ENCODE peak calls at places on chromosomes 13 and 19, in ten cellular contexts. One of them, this sample, is unnamed.

GRCh38 chr13:95896302-95896701 is 156.9 kb downstream of the UGGT2 start:
- DNase-seq in HCT116: no peak
- DNase-seq in left ventricle myocardium inferior: no peak
- DNase-seq in activated CD4-positive, alpha-beta T cell treated with anti-CD3 and anti-CD28 coated beads, Interleukin-2, amount 10 ng/mL, durations not matched to agents 7 days and 5 days: no peak
- DNase-seq in stimulated activated naive CD8-positive, alpha-beta T cell treated with anti-CD3 and anti-CD28 coated beads, Interleukin-15, Interleukin-2, amounts not matched to agents 100 U/mL and 50 U/mL, for 24 hours: no peak
- DNase-seq in germinal center: no peak
- DNase-seq in NCI-H774: no peak
- DNase-seq in choroid plexus epithelial cell: peak; percentile 67
- DNase-seq in PC-3: peak; percentile 50
- DNase-seq in RPMI8226: no peak
- DNase-seq in this sample: no peak

GRCh38 chr13:87777395-87777794 is 106.2 kb downstream of the SLITRK5 start:
- DNase-seq in activated CD4-positive, alpha-beta T cell treated with anti-CD3 and anti-CD28 coated beads, Interleukin-2, amount 10 ng/mL, durations not matched to agents 7 days and 5 days: no peak
- DNase-seq in stimulated activated naive CD8-positive, alpha-beta T cell treated with anti-CD3 and anti-CD28 coated beads, Interleukin-15, Interleukin-2, amounts not matched to agents 100 U/mL and 50 U/mL, for 24 hours: no peak
- DNase-seq in RPMI8226: peak; percentile 68
- DNase-seq in germinal center: no peak
- DNase-seq in choroid plexus epithelial cell: peak; percentile 13
- DNase-seq in left ventricle myocardium inferior: no peak
- DNase-seq in HCT116: no peak
- DNase-seq in NCI-H774: no peak
- DNase-seq in PC-3: peak; percentile 11
- DNase-seq in this sample: no peak

GRCh38 chr13:83515267-83515666 is 367.0 kb downstream of the SLITRK1 start:
- DNase-seq in left ventricle myocardium inferior: no peak
- DNase-seq in germinal center: no peak
- DNase-seq in PC-3: peak; percentile 67
- DNase-seq in stimulated activated naive CD8-positive, alpha-beta T cell treated with anti-CD3 and anti-CD28 coated beads, Interleukin-15, Interleukin-2, amounts not matched to agents 100 U/mL and 50 U/mL, for 24 hours: no peak
- DNase-seq in activated CD4-positive, alpha-beta T cell treated with anti-CD3 and anti-CD28 coated beads, Interleukin-2, amount 10 ng/mL, durations not matched to agents 7 days and 5 days: no peak
- DNase-seq in NCI-H774: no peak
- DNase-seq in RPMI8226: no peak
- DNase-seq in HCT116: no peak
- DNase-seq in choroid plexus epithelial cell: peak; percentile 74
- DNase-seq in this sample: peak; percentile 74

GRCh38 chr19:8526345-8527062 is 12.5 kb upstream of the ZNF414 start:
- DNase-seq in activated CD4-positive, alpha-beta T cell treated with anti-CD3 and anti-CD28 coated beads, Interleukin-2, amount 10 ng/mL, durations not matched to agents 7 days and 5 days: no peak
- DNase-seq in NCI-H774: peak; percentile 70
- DNase-seq in left ventricle myocardium inferior: peak; percentile 90
- DNase-seq in germinal center: no peak
- DNase-seq in HCT116: peak; percentile 75
- DNase-seq in RPMI8226: no peak
- DNase-seq in stimulated activated naive CD8-positive, alpha-beta T cell treated with anti-CD3 and anti-CD28 coated beads, Interleukin-15, Interleukin-2, amounts not matched to agents 100 U/mL and 50 U/mL, for 24 hours: no peak
- DNase-seq in choroid plexus epithelial cell: peak; percentile 93
- DNase-seq in PC-3: peak; percentile 95
- DNase-seq in this sample: peak; percentile 98

GRCh38 chr19:5314012-5314906 is 26.4 kb downstream of the PTPRS start:
- DNase-seq in RPMI8226: peak; percentile 47
- DNase-seq in left ventricle myocardium inferior: no peak
- DNase-seq in germinal center: no peak
- DNase-seq in choroid plexus epithelial cell: peak; percentile 26
- DNase-seq in NCI-H774: no peak
- DNase-seq in HCT116: no peak
- DNase-seq in PC-3: no peak
- DNase-seq in stimulated activated naive CD8-positive, alpha-beta T cell treated with anti-CD3 and anti-CD28 coated beads, Interleukin-15, Interleukin-2, amounts not matched to agents 100 U/mL and 50 U/mL, for 24 hours: no peak
- DNase-seq in activated CD4-positive, alpha-beta T cell treated with anti-CD3 and anti-CD28 coated beads, Interleukin-2, amount 10 ng/mL, durations not matched to agents 7 days and 5 days: no peak
- DNase-seq in this sample: peak; percentile 42

GRCh38 chr13:42181381-42181953 is 90.5 kb upstream of the AKAP11 start:
- DNase-seq in choroid plexus epithelial cell: peak; percentile 41
- DNase-seq in HCT116: no peak
- DNase-seq in left ventricle myocardium inferior: no peak
- DNase-seq in NCI-H774: no peak
- DNase-seq in PC-3: no peak
- DNase-seq in RPMI8226: no peak
- DNase-seq in germinal center: no peak
- DNase-seq in stimulated activated naive CD8-positive, alpha-beta T cell treated with anti-CD3 and anti-CD28 coated beads, Interleukin-15, Interleukin-2, amounts not matched to agents 100 U/mL and 50 U/mL, for 24 hours: no peak
- DNase-seq in activated CD4-positive, alpha-beta T cell treated with anti-CD3 and anti-CD28 coated beads, Interleukin-2, amount 10 ng/mL, durations not matched to agents 7 days and 5 days: no peak
- DNase-seq in this sample: no peak

GRCh38 chr19:21688464-21688863 is 78.9 kb downstream of the ZNF100 start:
- DNase-seq in HCT116: no peak
- DNase-seq in RPMI8226: no peak
- DNase-seq in germinal center: no peak
- DNase-seq in NCI-H774: no peak
- DNase-seq in left ventricle myocardium inferior: no peak
- DNase-seq in activated CD4-positive, alpha-beta T cell treated with anti-CD3 and anti-CD28 coated beads, Interleukin-2, amount 10 ng/mL, durations not matched to agents 7 days and 5 days: no peak
- DNase-seq in stimulated activated naive CD8-positive, alpha-beta T cell treated with anti-CD3 and anti-CD28 coated beads, Interleukin-15, Interleukin-2, amounts not matched to agents 100 U/mL and 50 U/mL, for 24 hours: no peak
- DNase-seq in choroid plexus epithelial cell: no peak
- DNase-seq in PC-3: no peak
- DNase-seq in this sample: no peak

GRCh38 chr19:8306235-8307054 is 1.7 kb downstream of the CD320 start:
- DNase-seq in choroid plexus epithelial cell: no peak
- DNase-seq in left ventricle myocardium inferior: no peak
- DNase-seq in NCI-H774: no peak
- DNase-seq in PC-3: no peak
- DNase-seq in activated CD4-positive, alpha-beta T cell treated with anti-CD3 and anti-CD28 coated beads, Interleukin-2, amount 10 ng/mL, durations not matched to agents 7 days and 5 days: peak; percentile 5
- DNase-seq in HCT116: no peak
- DNase-seq in stimulated activated naive CD8-positive, alpha-beta T cell treated with anti-CD3 and anti-CD28 coated beads, Interleukin-15, Interleukin-2, amounts not matched to agents 100 U/mL and 50 U/mL, for 24 hours: peak; percentile 5
- DNase-seq in germinal center: no peak
- DNase-seq in RPMI8226: no peak
- DNase-seq in this sample: no peak

GRCh38 chr19:3857449-3858003 is 11.3 kb downstream of the ZFR2 start:
- DNase-seq in RPMI8226: peak; percentile 70
- DNase-seq in stimulated activated naive CD8-positive, alpha-beta T cell treated with anti-CD3 and anti-CD28 coated beads, Interleukin-15, Interleukin-2, amounts not matched to agents 100 U/mL and 50 U/mL, for 24 hours: no peak
- DNase-seq in left ventricle myocardium inferior: no peak
- DNase-seq in HCT116: no peak
- DNase-seq in activated CD4-positive, alpha-beta T cell treated with anti-CD3 and anti-CD28 coated beads, Interleukin-2, amount 10 ng/mL, durations not matched to agents 7 days and 5 days: no peak
- DNase-seq in PC-3: no peak
- DNase-seq in choroid plexus epithelial cell: peak; percentile 21
- DNase-seq in NCI-H774: peak; percentile 69
- DNase-seq in germinal center: peak; percentile 84
- DNase-seq in this sample: no peak

GRCh38 chr13:77637583-77637982 is 59.9 kb upstream of the SLAIN1 start:
- DNase-seq in choroid plexus epithelial cell: no peak
- DNase-seq in stimulated activated naive CD8-positive, alpha-beta T cell treated with anti-CD3 and anti-CD28 coated beads, Interleukin-15, Interleukin-2, amounts not matched to agents 100 U/mL and 50 U/mL, for 24 hours: no peak
- DNase-seq in RPMI8226: no peak
- DNase-seq in germinal center: no peak
- DNase-seq in HCT116: no peak
- DNase-seq in activated CD4-positive, alpha-beta T cell treated with anti-CD3 and anti-CD28 coated beads, Interleukin-2, amount 10 ng/mL, durations not matched to agents 7 days and 5 days: no peak
- DNase-seq in left ventricle myocardium inferior: no peak
- DNase-seq in PC-3: no peak
- DNase-seq in NCI-H774: no peak
- DNase-seq in this sample: no peak

GRCh38 chr13:31172535-31172934 is 10.8 kb upstream of the HSPH1 start:
- DNase-seq in activated CD4-positive, alpha-beta T cell treated with anti-CD3 and anti-CD28 coated beads, Interleukin-2, amount 10 ng/mL, durations not matched to agents 7 days and 5 days: no peak
- DNase-seq in NCI-H774: no peak
- DNase-seq in germinal center: no peak
- DNase-seq in PC-3: peak; percentile 96
- DNase-seq in choroid plexus epithelial cell: peak; percentile 91
- DNase-seq in HCT116: peak; percentile 31
- DNase-seq in left ventricle myocardium inferior: no peak
- DNase-seq in RPMI8226: no peak
- DNase-seq in stimulated activated naive CD8-positive, alpha-beta T cell treated with anti-CD3 and anti-CD28 coated beads, Interleukin-15, Interleukin-2, amounts not matched to agents 100 U/mL and 50 U/mL, for 24 hours: no peak
- DNase-seq in this sample: peak; percentile 82

GRCh38 chr13:73428137-73428536 is 369.3 kb downstream of the KLF5 start:
- DNase-seq in activated CD4-positive, alpha-beta T cell treated with anti-CD3 and anti-CD28 coated beads, Interleukin-2, amount 10 ng/mL, durations not matched to agents 7 days and 5 days: no peak
- DNase-seq in stimulated activated naive CD8-positive, alpha-beta T cell treated with anti-CD3 and anti-CD28 coated beads, Interleukin-15, Interleukin-2, amounts not matched to agents 100 U/mL and 50 U/mL, for 24 hours: no peak
- DNase-seq in germinal center: no peak
- DNase-seq in left ventricle myocardium inferior: no peak
- DNase-seq in HCT116: peak; percentile 81
- DNase-seq in NCI-H774: no peak
- DNase-seq in PC-3: peak; percentile 84
- DNase-seq in RPMI8226: no peak
- DNase-seq in choroid plexus epithelial cell: peak; percentile 83
- DNase-seq in this sample: peak; percentile 52

GRCh38 chr19:41023193-41023592 is 32.1 kb downstream of the CYP2B6 start:
- DNase-seq in RPMI8226: no peak
- DNase-seq in NCI-H774: no peak
- DNase-seq in activated CD4-positive, alpha-beta T cell treated with anti-CD3 and anti-CD28 coated beads, Interleukin-2, amount 10 ng/mL, durations not matched to agents 7 days and 5 days: no peak
- DNase-seq in left ventricle myocardium inferior: no peak
- DNase-seq in PC-3: no peak
- DNase-seq in stimulated activated naive CD8-positive, alpha-beta T cell treated with anti-CD3 and anti-CD28 coated beads, Interleukin-15, Interleukin-2, amounts not matched to agents 100 U/mL and 50 U/mL, for 24 hours: no peak
- DNase-seq in germinal center: no peak
- DNase-seq in HCT116: no peak
- DNase-seq in choroid plexus epithelial cell: no peak
- DNase-seq in this sample: no peak

This sample was measured in GM23248.